ENCODE peak calls at places on chromosomes 3 and 15, in six cellular contexts. One of them, this sample, is unnamed.
A peak's percentile ranks its signal among the peaks of the same experiment; 100 is the strongest.

GRCh38 chr15:82901114-82901805 is 51.3 kb downstream of the HOMER2 start:
- DNase-seq in astrocyte of the spinal cord: no peak
- DNase-seq in heart left ventricle: no peak
- DNase-seq in SJSA1: no peak
- DNase-seq in posterior cingulate gyrus: no peak
- DNase-seq in activated CD8-positive, alpha-beta T cell treated with anti-CD3 and anti-CD28 coated beads for 36 hours: no peak
- DNase-seq in this sample: no peak

GRCh38 chr3:4398906-4399305 is 68.2 kb downstream of the SUMF1 start:
- DNase-seq in astrocyte of the spinal cord: no peak
- DNase-seq in SJSA1: no peak
- DNase-seq in posterior cingulate gyrus: no peak
- DNase-seq in heart left ventricle: no peak
- DNase-seq in activated CD8-positive, alpha-beta T cell treated with anti-CD3 and anti-CD28 coated beads for 36 hours: no peak
- DNase-seq in this sample: no peak

GRCh38 chr3:49120096-49120437 is 556 bp downstream of the USP19 start:
- DNase-seq in SJSA1: peak; percentile 3
- DNase-seq in heart left ventricle: no peak
- DNase-seq in posterior cingulate gyrus: no peak
- DNase-seq in astrocyte of the spinal cord: no peak
- DNase-seq in activated CD8-positive, alpha-beta T cell treated with anti-CD3 and anti-CD28 coated beads for 36 hours: peak; percentile 20
- DNase-seq in this sample: peak; percentile 38

GRCh38 chr3:193783166-193783896 is 190.3 kb downstream of the OPA1 start:
- DNase-seq in astrocyte of the spinal cord: no peak
- DNase-seq in SJSA1: peak; percentile 23
- DNase-seq in activated CD8-positive, alpha-beta T cell treated with anti-CD3 and anti-CD28 coated beads for 36 hours: no peak
- DNase-seq in heart left ventricle: no peak
- DNase-seq in posterior cingulate gyrus: no peak
- DNase-seq in this sample: no peak

GRCh38 chr15:92018535-92019239 is 165.2 kb downstream of the SLCO3A1 start:
- DNase-seq in astrocyte of the spinal cord: no peak
- DNase-seq in heart left ventricle: no peak
- DNase-seq in SJSA1: no peak
- DNase-seq in activated CD8-positive, alpha-beta T cell treated with anti-CD3 and anti-CD28 coated beads for 36 hours: no peak
- DNase-seq in posterior cingulate gyrus: no peak
- DNase-seq in this sample: no peak

GRCh38 chr3:153881201-153881600 is 240.0 kb upstream of the ARHGEF26 start:
- DNase-seq in heart left ventricle: no peak
- DNase-seq in SJSA1: no peak
- DNase-seq in astrocyte of the spinal cord: no peak
- DNase-seq in activated CD8-positive, alpha-beta T cell treated with anti-CD3 and anti-CD28 coated beads for 36 hours: no peak
- DNase-seq in posterior cingulate gyrus: no peak
- DNase-seq in this sample: no peak

GRCh38 chr3:18424862-18425640 is at the start of gene SATB1:
- DNase-seq in heart left ventricle: peak; percentile 90
- DNase-seq in SJSA1: peak; percentile 39
- DNase-seq in posterior cingulate gyrus: peak; percentile 77
- DNase-seq in astrocyte of the spinal cord: peak; percentile 73
- DNase-seq in activated CD8-positive, alpha-beta T cell treated with anti-CD3 and anti-CD28 coated beads for 36 hours: peak; percentile 78
- DNase-seq in this sample: peak; percentile 29

GRCh38 chr15:99324082-99324620 is 72.9 kb downstream of the LRRC28 start:
- DNase-seq in posterior cingulate gyrus: no peak
- DNase-seq in activated CD8-positive, alpha-beta T cell treated with anti-CD3 and anti-CD28 coated beads for 36 hours: peak; percentile 69
- DNase-seq in heart left ventricle: peak; percentile 23
- DNase-seq in SJSA1: peak; percentile 91
- DNase-seq in astrocyte of the spinal cord: peak; percentile 97
- DNase-seq in this sample: no peak

GRCh38 chr3:76656531-76657070 is 383.3 kb upstream of the ROBO2 start:
- DNase-seq in astrocyte of the spinal cord: no peak
- DNase-seq in heart left ventricle: no peak
- DNase-seq in posterior cingulate gyrus: no peak
- DNase-seq in SJSA1: no peak
- DNase-seq in activated CD8-positive, alpha-beta T cell treated with anti-CD3 and anti-CD28 coated beads for 36 hours: no peak
- DNase-seq in this sample: no peak

GRCh38 chr15:48370460-48370859 is 39.2 kb downstream of the DUT start:
- DNase-seq in heart left ventricle: no peak
- DNase-seq in astrocyte of the spinal cord: peak; percentile 92
- DNase-seq in posterior cingulate gyrus: no peak
- DNase-seq in SJSA1: no peak
- DNase-seq in activated CD8-positive, alpha-beta T cell treated with anti-CD3 and anti-CD28 coated beads for 36 hours: no peak
- DNase-seq in this sample: no peak

GRCh38 chr3:179853176-179853575 is 183.6 kb downstream of the PEX5L start:
- DNase-seq in SJSA1: no peak
- DNase-seq in posterior cingulate gyrus: no peak
- DNase-seq in astrocyte of the spinal cord: peak; percentile 83
- DNase-seq in heart left ventricle: peak; percentile 16
- DNase-seq in activated CD8-positive, alpha-beta T cell treated with anti-CD3 and anti-CD28 coated beads for 36 hours: no peak
- DNase-seq in this sample: no peak

This sample was measured in germinal center.